ENCODE peak calls at places on chromosomes 6 and 20, in ten cellular contexts. W is SJSA1; J is CD4-positive, CD25-positive, alpha-beta regulatory T cell; Z is neural progenitor cell; E is cardiac muscle cell; B is breast epithelium; Y is lower lobe of right lung; L is endodermal cell; X is testis; N is K562. H is an unnamed sample. For H3K36me3 and H3K4me1, the result is how much of the 10 kb centered on the place peaks cover.

GRCh38 chr6:115058414-115059211 is 715.8 kb upstream of the HS3ST5 start:
- DNase-seq in W (no peak), J (no peak), Z (no peak), E (no peak), B (no peak), Y (no peak), L (no peak), X (no peak), N (no peak), H (no peak)

GRCh38 chr20:23047738-23048214 is 1.7 kb downstream of the THBD start:
- DNase-seq in W (no peak), J (no peak), Z (peak), E (no peak), B (no peak), Y (peak), L (peak), X (no peak), N (no peak), H (no peak)

GRCh38 chr6:79421001-79421411 is 116.2 kb downstream of the LCA5 start:
- DNase-seq in W (no peak), J (no peak), Z (no peak), E (no peak), B (no peak), Y (no peak), L (no peak), X (no peak), N (no peak), H (no peak)

GRCh38 chr6:110509617-110510231 is 33.3 kb upstream of the SLC22A16 start:
- DNase-seq in W (peak), J (no peak), Z (no peak), E (no peak), B (no peak), Y (no peak), L (no peak), X (no peak), N (no peak), H (no peak)

GRCh38 chr6:142301421-142302391 is at the start of gene ADGRG6:
- DNase-seq in W (peak), J (peak), Z (peak), E (peak), B (no peak), Y (peak), L (peak), X (peak), N (peak), H (peak)

GRCh38 chr6:47134476-47135189 is 92.5 kb upstream of the ADGRF1 start:
- DNase-seq in W (peak), J (no peak), Z (no peak), E (peak), B (no peak), Y (no peak), L (no peak), X (no peak), N (peak), H (no peak)

GRCh38 chr6:105836379-105836778 is 249.8 kb upstream of the PRDM1 start:
- DNase-seq in W (no peak), J (no peak), Z (no peak), E (no peak), B (no peak), Y (no peak), L (no peak), X (no peak), N (no peak), H (no peak)

GRCh38 chr20:41133709-41134361 is 3.5 kb upstream of the PLCG1 start:
- DNase-seq in W (no peak), J (peak), Z (no peak), E (no peak), B (no peak), Y (no peak), L (peak), X (no peak), N (peak), H (no peak)

GRCh38 chr20:19993937-19994667 is 23.1 kb upstream of the NAA20 start:
- DNase-seq in W (no peak), J (no peak), Z (no peak), E (no peak), B (no peak), Y (no peak), L (no peak), X (no peak), N (no peak), H (no peak)

GRCh38 chr20:5688431-5688972 is 61.7 kb upstream of the SHLD1 start:
- DNase-seq in W (no peak), J (no peak), Z (no peak), E (no peak), B (no peak), Y (peak), L (no peak), X (no peak), N (no peak), H (no peak)

GRCh38 chr6:7312616-7313504 is at the start of gene SSR1:
- DNase-seq in W (peak), J (peak), Z (peak), E (peak), B (peak), Y (peak), L (peak), X (peak), N (peak), H (peak)

GRCh38 chr6:132960720-132961119 is 146.4 kb downstream of the RPS12 start:
- DNase-seq in W (no peak), J (no peak), Z (no peak), E (no peak), B (no peak), Y (no peak), L (no peak), X (no peak), N (no peak), H (no peak)

GRCh38 chr6:156699017-156699421 is 78.2 kb upstream of the ARID1B start:
- DNase-seq in W (peak), J (no peak), Z (no peak), E (no peak), B (no peak), Y (no peak), L (no peak), X (no peak), N (no peak), H (no peak)

GRCh38 chr6:135974416-135974815 is 122.9 kb downstream of the PDE7B start:
- DNase-seq in W (no peak), J (no peak), Z (no peak), E (no peak), B (no peak), Y (no peak), L (no peak), X (no peak), N (no peak), H (no peak)

GRCh38 chr6:142715386-142715785 is 229.6 kb downstream of the HIVEP2 start:
- DNase-seq in W (no peak), J (no peak), Z (no peak), E (peak), B (no peak), Y (no peak), L (no peak), X (no peak), N (no peak), H (no peak)

GRCh38 chr20:54019585-54019984 is 50.8 kb downstream of the BCAS1 start:
- DNase-seq in W (no peak), J (no peak), Z (no peak), E (no peak), B (no peak), Y (no peak), L (no peak), X (no peak), N (no peak), H (no peak)

GRCh38 chr6:106509420-106510089 is 119.7 kb downstream of the RTN4IP1 start:
- DNase-seq in W (no peak), J (no peak), Z (peak), E (peak), B (no peak), Y (no peak), L (peak), X (no peak), N (no peak), H (no peak)

GRCh38 chr20:35311409-35311808 is 19.2 kb upstream of the FAM83C start:
- DNase-seq in W (peak), J (peak), Z (no peak), E (no peak), B (no peak), Y (no peak), L (no peak), X (no peak), N (no peak), H (no peak)

GRCh38 chr6:113356139-113356538 is 501.0 kb upstream of the MARCKS start:
- DNase-seq in W (no peak), J (no peak), Z (no peak), E (no peak), B (no peak), Y (no peak), L (no peak), X (no peak), N (no peak), H (no peak)

GRCh38 chr6:34970962-34971361 is 81.9 kb downstream of the ANKS1A start:
- DNase-seq in W (no peak), J (no peak), Z (no peak), E (no peak), B (no peak), Y (no peak), L (no peak), X (no peak), N (no peak), H (no peak)

GRCh38 chr20:25733903-25734302 is 37.2 kb upstream of the ZNF337 start:
- DNase-seq in W (no peak), J (no peak), Z (no peak), E (no peak), B (no peak), Y (no peak), L (no peak), X (no peak), N (no peak), H (no peak)

GRCh38 chr20:9408422-9409300 is 105.7 kb upstream of the LAMP5 start:
- DNase-seq in W (peak), J (no peak), Z (no peak), E (no peak), B (no peak), Y (no peak), L (no peak), X (no peak), N (no peak), H (no peak)

GRCh38 chr6:125781307-125781868 is 9.4 kb upstream of the NCOA7 start:
- DNase-seq in W (no peak), J (no peak), Z (no peak), E (no peak), B (no peak), Y (no peak), L (no peak), X (peak), N (no peak), H (peak)

GRCh38 chr20:3846740-3847418 is at the start of gene MAVS:
- DNase-seq in W (peak), J (peak), Z (peak), E (peak), B (peak), Y (peak), L (peak), X (peak), N (peak), H (peak)

GRCh38 chr6:168032383-168032760 is 34.9 kb downstream of the KIF25 start:
- DNase-seq in W (peak), J (no peak), Z (peak), E (no peak), B (no peak), Y (no peak), L (no peak), X (no peak), N (no peak), H (no peak)

GRCh38 chr6:131770776-131771175 is 37.0 kb upstream of the ENPP1 start:
- DNase-seq in W (no peak), J (no peak), Z (no peak), E (no peak), B (no peak), Y (no peak), L (no peak), X (no peak), N (no peak), H (no peak)

GRCh38 chr20:4897600-4897999 is 103.7 kb downstream of the SLC23A2 start:
- DNase-seq in W (no peak), J (no peak), Z (no peak), E (no peak), B (no peak), Y (no peak), L (no peak), X (no peak), N (no peak), H (no peak)

GRCh38 chr20:59018817-59019216 is 412 bp upstream of the TUBB1 start:
- DNase-seq in W (no peak), J (no peak), Z (no peak), E (no peak), B (no peak), Y (no peak), L (no peak), X (peak), N (no peak), H (no peak)

GRCh38 chr6:3958255-3958654 is 109.1 kb downstream of the FAM50B start:
- DNase-seq in W (no peak), J (no peak), Z (no peak), E (no peak), B (no peak), Y (no peak), L (no peak), X (no peak), N (no peak), H (no peak)
- H3K36me3 ChIP-seq in W (under half), J (under half), Z (under half), E (under half), B (under half), Y (under half), L (under half), X (under half), N (under half), H (under half)

DNA sequence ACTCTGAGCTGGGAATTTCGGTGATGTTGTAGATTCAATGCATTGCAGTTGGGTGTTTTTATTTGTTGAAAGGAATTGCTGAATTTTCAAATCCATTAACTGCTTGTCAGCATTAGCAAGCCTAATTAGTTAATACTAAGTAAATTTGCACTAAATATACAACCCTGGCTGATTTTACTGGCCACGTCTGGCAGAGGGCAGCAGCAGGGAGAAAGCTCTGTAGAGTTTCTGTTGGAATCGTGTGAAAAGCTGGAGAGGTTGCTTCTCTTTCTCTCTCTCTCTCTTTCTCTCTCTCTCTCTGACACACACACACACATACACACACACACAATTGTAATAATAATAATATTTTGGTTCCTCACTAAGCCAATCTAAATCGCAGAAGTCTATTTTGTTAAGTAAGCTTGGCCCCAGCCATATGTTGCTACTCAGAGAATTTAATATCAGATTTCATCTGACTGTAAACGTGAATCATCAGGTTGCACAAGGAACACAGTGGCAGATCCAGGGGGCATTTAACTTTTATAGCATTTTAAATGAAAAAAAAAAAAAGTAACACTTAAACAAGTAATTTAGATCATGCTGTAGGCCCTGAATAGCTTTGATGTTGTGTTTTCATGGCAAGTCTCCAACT is 289.5 kb downstream of the ESR1 start:
- DNase-seq in W (no peak), J (no peak), Z (no peak), E (no peak), B (no peak), Y (no peak), L (no peak), X (no peak), N (no peak), H (no peak)
- H3K4me1 ChIP-seq in W (under half), J (under half), Z (under half), E (half or more), B (under half), Y (under half), L (under half), X (under half), N (under half), H (under half)

GRCh38 chr20:57374343-57374930 is 16.8 kb upstream of the RBM38 start:
- DNase-seq in W (no peak), J (peak), Z (no peak), E (no peak), B (no peak), Y (peak), L (no peak), X (no peak), N (no peak), H (no peak)
- H3K36me3 ChIP-seq in W (under half), J (half or more), Z (under half), E (half or more), B (under half), Y (under half), L (half or more), X (under half), N (half or more), H (half or more)

DNA sequence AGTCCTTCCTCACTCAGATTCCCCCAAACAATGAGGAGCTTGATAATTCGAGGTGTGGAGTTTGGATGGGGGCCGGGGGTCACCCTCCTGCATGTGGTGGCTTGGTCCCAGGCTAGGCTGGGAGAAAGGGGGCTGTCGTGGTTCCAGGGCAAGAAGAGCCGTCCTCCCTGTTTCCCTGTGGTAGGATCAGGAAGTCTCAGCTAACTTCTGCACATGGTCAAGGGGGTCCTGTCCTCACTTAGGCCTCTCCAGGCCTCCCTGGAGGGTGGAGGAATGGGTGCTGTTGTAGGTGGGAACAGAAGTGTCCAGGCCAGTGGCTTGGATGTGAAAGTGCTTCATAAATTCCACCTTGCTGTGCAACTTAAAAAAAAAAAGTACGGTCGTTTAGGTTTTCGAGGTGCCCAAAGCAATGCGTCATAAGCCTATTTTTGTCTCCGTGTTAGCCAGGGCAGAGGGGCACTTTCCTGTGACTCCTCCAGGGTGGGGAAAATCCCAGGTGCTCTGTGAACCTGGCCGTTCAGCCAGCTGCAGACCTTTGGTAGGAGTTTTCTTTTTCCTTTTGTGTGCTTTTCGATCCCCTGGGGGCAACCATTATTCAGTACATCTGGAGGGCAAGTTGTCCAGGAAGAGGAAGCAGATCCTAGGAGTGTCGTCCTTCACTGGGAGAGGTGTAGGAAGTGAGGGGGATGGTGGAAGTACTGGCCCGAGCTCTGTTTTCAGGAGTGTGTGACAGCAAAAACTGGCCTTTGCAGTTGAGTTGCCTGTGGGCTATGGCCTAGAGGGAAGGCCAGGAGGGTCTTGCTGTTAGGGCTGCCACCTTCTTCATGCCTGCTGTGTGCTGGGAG is 9.6 kb downstream of the IGF2R start:
- DNase-seq in W (no peak), J (peak), Z (peak), E (no peak), B (no peak), Y (no peak), L (peak), X (no peak), N (no peak), H (peak)
- H3K4me1 ChIP-seq in W (half or more), J (half or more), Z (under half), E (under half), B (under half), Y (half or more), L (under half), X (under half), N (half or more), H (under half)

GRCh38 chr6:33290459-33290858 is 1.1 kb downstream of the PFDN6 start:
- DNase-seq in W (no peak), J (no peak), Z (no peak), E (no peak), B (no peak), Y (no peak), L (no peak), X (no peak), N (no peak), H (no peak)
- H3K36me3 ChIP-seq in W (half or more), J (under half), Z (under half), E (under half), B (under half), Y (half or more), L (under half), X (under half), N (half or more), H (under half)

GRCh38 chr20:43731927-43732326 is 5.1 kb upstream of the GTSF1L start:
- DNase-seq in W (no peak), J (no peak), Z (no peak), E (no peak), B (no peak), Y (no peak), L (no peak), X (no peak), N (no peak), H (no peak)
- H3K4me1 ChIP-seq in W (under half), J (half or more), Z (under half), E (under half), B (under half), Y (under half), L (under half), X (under half), N (under half), H (under half)

GRCh38 chr20:36804425-36804824 is 30.9 kb upstream of the DSN1 start:
- DNase-seq in W (no peak), J (no peak), Z (no peak), E (no peak), B (no peak), Y (no peak), L (no peak), X (no peak), N (no peak), H (no peak)

GRCh38 chr20:36806049-36806448 is 32.5 kb upstream of the DSN1 start:
- DNase-seq in W (no peak), J (no peak), Z (no peak), E (no peak), B (no peak), Y (no peak), L (no peak), X (no peak), N (no peak), H (no peak)

GRCh38 chr20:36802326-36803223 is 29.0 kb upstream of the DSN1 start:
- DNase-seq in W (peak), J (no peak), Z (no peak), E (no peak), B (no peak), Y (no peak), L (no peak), X (no peak), N (no peak), H (no peak)

GRCh38 chr20:36808317-36809257 is 35.0 kb upstream of the DSN1 start:
- DNase-seq in W (peak), J (peak), Z (peak), E (peak), B (no peak), Y (peak), L (peak), X (peak), N (peak), H (peak)

GRCh38 chr20:36805396-36805795 is 31.8 kb upstream of the DSN1 start:
- DNase-seq in W (no peak), J (no peak), Z (no peak), E (no peak), B (no peak), Y (no peak), L (no peak), X (no peak), N (no peak), H (no peak)
- H3K36me3 ChIP-seq in W (half or more), J (under half), Z (under half), E (half or more), B (under half), Y (half or more), L (half or more), X (under half), N (half or more), H (half or more)